ENCODE peak calls at places on chromosomes 4 and X, in four cellular contexts. One of them, this sample, is unnamed.
A peak's percentile ranks its signal among the peaks of the same experiment; 100 is the strongest.

GRCh38 chr4:102466298-102466697 is 34.9 kb upstream of the NFKB1 start:
- DNase-seq in stimulated activated naive CD4-positive, alpha-beta T cell treated with Interleukin-2 at 50 U/mL for 16 hours: no peak
- DNase-seq in RPMI8226: no peak
- DNase-seq in HTR-8/SVneo: no peak
- DNase-seq in this sample: no peak

GRCh38 chr4:165515201-165515600 is 136.4 kb downstream of the CPE start:
- DNase-seq in stimulated activated naive CD4-positive, alpha-beta T cell treated with Interleukin-2 at 50 U/mL for 16 hours: no peak
- DNase-seq in RPMI8226: no peak
- DNase-seq in HTR-8/SVneo: no peak
- DNase-seq in this sample: no peak

GRCh38 chr4:41727861-41728570 is 20.5 kb downstream of the PHOX2B start:
- DNase-seq in stimulated activated naive CD4-positive, alpha-beta T cell treated with Interleukin-2 at 50 U/mL for 16 hours: no peak
- DNase-seq in RPMI8226: no peak
- DNase-seq in HTR-8/SVneo: no peak
- DNase-seq in this sample: no peak

GRCh38 chr4:119559044-119559647 is 69.5 kb downstream of the PDE5A start:
- DNase-seq in stimulated activated naive CD4-positive, alpha-beta T cell treated with Interleukin-2 at 50 U/mL for 16 hours: no peak
- DNase-seq in RPMI8226: peak; percentile 9
- DNase-seq in HTR-8/SVneo: peak; percentile 32
- DNase-seq in this sample: no peak

GRCh38 chr4:64341711-64342110 is 67.5 kb downstream of the TECRL start:
- DNase-seq in stimulated activated naive CD4-positive, alpha-beta T cell treated with Interleukin-2 at 50 U/mL for 16 hours: no peak
- DNase-seq in RPMI8226: no peak
- DNase-seq in HTR-8/SVneo: no peak
- DNase-seq in this sample: no peak

GRCh38 chrX:110212299-110212698 is 105.6 kb downstream of the AMMECR1 start:
- DNase-seq in stimulated activated naive CD4-positive, alpha-beta T cell treated with Interleukin-2 at 50 U/mL for 16 hours: no peak
- DNase-seq in RPMI8226: no peak
- DNase-seq in HTR-8/SVneo: no peak
- DNase-seq in this sample: no peak

GRCh38 chr4:36280555-36280954 is 861 bp upstream of the DTHD1 start:
- DNase-seq in stimulated activated naive CD4-positive, alpha-beta T cell treated with Interleukin-2 at 50 U/mL for 16 hours: no peak
- DNase-seq in RPMI8226: no peak
- DNase-seq in HTR-8/SVneo: no peak
- DNase-seq in this sample: no peak

GRCh38 chr4:7810792-7811535 is 128.7 kb downstream of the AFAP1 start:
- DNase-seq in stimulated activated naive CD4-positive, alpha-beta T cell treated with Interleukin-2 at 50 U/mL for 16 hours: no peak
- DNase-seq in RPMI8226: no peak
- DNase-seq in HTR-8/SVneo: no peak
- DNase-seq in this sample: no peak

GRCh38 chrX:55695227-55696018 is 22.1 kb upstream of the RRAGB start:
- DNase-seq in stimulated activated naive CD4-positive, alpha-beta T cell treated with Interleukin-2 at 50 U/mL for 16 hours: no peak
- DNase-seq in RPMI8226: no peak
- DNase-seq in HTR-8/SVneo: no peak
- DNase-seq in this sample: no peak

GRCh38 chr4:148776944-148777343 is 334.7 kb upstream of the NR3C2 start:
- DNase-seq in stimulated activated naive CD4-positive, alpha-beta T cell treated with Interleukin-2 at 50 U/mL for 16 hours: no peak
- DNase-seq in RPMI8226: no peak
- DNase-seq in HTR-8/SVneo: no peak
- DNase-seq in this sample: no peak

GRCh38 chr4:5788144-5788543 is 77.1 kb downstream of the EVC start:
- DNase-seq in stimulated activated naive CD4-positive, alpha-beta T cell treated with Interleukin-2 at 50 U/mL for 16 hours: no peak
- DNase-seq in RPMI8226: peak; percentile 2
- DNase-seq in HTR-8/SVneo: no peak
- DNase-seq in this sample: no peak

GRCh38 chr4:8468746-8469535 is 28.4 kb downstream of the TRMT44 start:
- DNase-seq in stimulated activated naive CD4-positive, alpha-beta T cell treated with Interleukin-2 at 50 U/mL for 16 hours: peak; percentile 34
- DNase-seq in RPMI8226: peak; percentile 51
- DNase-seq in HTR-8/SVneo: peak; percentile 78
- DNase-seq in this sample: peak; percentile 75